ENCODE peak calls at places on chromosomes 1 and 21, in five cellular contexts. D is GM12878, T is H1, C is K562, B is HepG2. S is an unnamed sample.

GRCh38 chr21:37863842-37864241 is 52.4 kb downstream of the KCNJ6 start:
- DNase-seq in D (no peak), T (no peak), C (no peak), B (no peak), S (no peak)

GRCh38 chr1:117708323-117709288 is 102.8 kb downstream of the TENT5C start:
- DNase-seq in D (no peak), T (no peak), C (peak; percentile 39), B (no peak), S (peak; percentile 63)

GRCh38 chr21:46083271-46084040 is 14.5 kb upstream of the COL6A2 start:
- DNase-seq in D (no peak), T (no peak), C (peak; percentile 14), B (no peak), S (no peak)

GRCh38 chr1:10973552-10973951 is 38.9 kb upstream of the TARDBP start:
- DNase-seq in D (no peak), T (no peak), C (no peak), B (no peak), S (peak; percentile 64)

GRCh38 chr1:116814935-116815334 is 60.7 kb downstream of the CD2 start:
- DNase-seq in D (no peak), T (no peak), C (no peak), B (no peak), S (no peak)

GRCh38 chr1:56986397-56986796 is 20.6 kb upstream of the C8B start:
- DNase-seq in D (no peak), T (no peak), C (no peak), B (no peak), S (no peak)

GRCh38 chr1:151213560-151213959 is 15.2 kb downstream of the PIP5K1A start:
- DNase-seq in D (no peak), T (no peak), C (no peak), B (no peak), S (no peak)

GRCh38 chr1:98422821-98423220 is 238.7 kb upstream of the SNX7 start:
- DNase-seq in D (no peak), T (no peak), C (no peak), B (no peak), S (no peak)

GRCh38 chr1:111875640-111876039 is 113.8 kb downstream of the KCND3 start:
- DNase-seq in D (no peak), T (no peak), C (no peak), B (no peak), S (no peak)

GRCh38 chr1:173152585-173152984 is 54.5 kb downstream of the TNFSF4 start:
- DNase-seq in D (no peak), T (no peak), C (no peak), B (no peak), S (no peak)

GRCh38 chr1:1080122-1080753 is 6.1 kb upstream of the RNF223 start:
- DNase-seq in D (no peak), T (no peak), C (peak; percentile 90), B (peak; percentile 45), S (peak; percentile 76)

GRCh38 chr1:19872190-19872589 is 10.0 kb upstream of the OTUD3 start:
- DNase-seq in D (no peak), T (no peak), C (no peak), B (peak; percentile 29), S (no peak)
- TF ChIP-seq CREB1 in D (no peak), T (no peak), C (no peak), B (no peak), S (no peak)

GRCh38 chr21:35814858-35815619 is 245.3 kb downstream of the SETD4 start:
- DNase-seq in D (no peak), T (no peak), C (no peak), B (no peak), S (no peak)
- TF ChIP-seq USF2 in D (no peak), T (no peak), C (no peak), B (no peak), S (no peak)

GRCh38 chr1:232438476-232438875 is 191.5 kb downstream of the SIPA1L2 start:
- DNase-seq in D (no peak), T (no peak), C (no peak), B (no peak), S (no peak)

GRCh38 chr1:232437510-232437909 is 192.4 kb downstream of the SIPA1L2 start:
- DNase-seq in D (no peak), T (no peak), C (no peak), B (no peak), S (no peak)

GRCh38 chr1:232439011-232439410 is 190.9 kb downstream of the SIPA1L2 start:
- DNase-seq in D (no peak), T (no peak), C (no peak), B (no peak), S (no peak)

GRCh38 chr1:232432313-232432712 is 197.6 kb downstream of the SIPA1L2 start:
- DNase-seq in D (no peak), T (no peak), C (no peak), B (no peak), S (no peak)

DNA sequence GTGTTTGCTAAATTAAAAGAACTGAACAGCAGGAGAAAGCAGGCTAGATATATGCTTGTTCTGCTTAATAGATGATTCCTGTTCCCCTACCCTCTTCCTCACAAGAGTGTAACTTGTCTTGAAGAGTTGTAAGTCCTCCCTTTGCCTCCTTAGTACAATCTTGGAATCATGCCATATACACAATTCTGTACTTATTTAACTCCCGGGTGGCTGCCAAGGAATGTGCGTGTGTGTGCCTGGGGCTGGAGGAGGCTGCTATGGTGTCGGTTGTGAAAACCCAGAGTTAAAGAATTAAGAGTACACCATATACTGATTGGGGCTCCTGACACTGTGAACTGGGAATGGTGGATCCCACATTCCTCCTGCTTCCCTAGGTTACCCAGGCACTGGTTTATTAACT is 194.2 kb downstream of the SIPA1L2 start:
- DNase-seq in D (no peak), T (no peak), C (no peak), B (no peak), S (no peak)
- TF ChIP-seq CREB1 in D (no peak), T (no peak), C (no peak), B (no peak), S (no peak)

DNA sequence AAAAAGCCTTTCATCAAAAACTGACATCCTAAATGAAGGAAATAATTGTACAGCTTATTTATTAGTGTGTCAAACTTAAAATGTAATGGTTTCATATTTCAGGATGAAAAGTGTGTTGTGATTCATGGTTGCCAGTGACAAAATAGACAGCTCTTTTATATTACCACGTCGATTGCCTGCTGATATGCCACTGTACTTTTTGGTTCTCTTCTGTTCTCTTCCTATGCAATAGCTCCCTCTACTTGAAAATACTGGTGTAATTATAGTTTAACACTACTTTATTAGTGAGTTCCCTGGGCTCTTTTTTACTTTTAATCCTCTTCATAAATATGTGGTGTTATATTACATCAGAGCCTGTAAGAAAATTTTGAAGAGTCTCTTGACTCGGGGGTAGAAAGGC is 111.3 kb downstream of the PATJ start:
- DNase-seq in D (no peak), T (no peak), C (no peak), B (no peak), S (no peak)
- TF ChIP-seq USF2 in D (no peak), T (no peak), C (no peak), B (no peak), S (no peak)

GRCh38 chr1:205480349-205481278 is 23.9 kb upstream of the CDK18 start:
- DNase-seq in D (peak; percentile 73), T (no peak), C (no peak), B (no peak), S (no peak)
- TF ChIP-seq CREB1 in D (no peak), T (no peak), C (no peak), B (no peak), S (no peak)

DNA sequence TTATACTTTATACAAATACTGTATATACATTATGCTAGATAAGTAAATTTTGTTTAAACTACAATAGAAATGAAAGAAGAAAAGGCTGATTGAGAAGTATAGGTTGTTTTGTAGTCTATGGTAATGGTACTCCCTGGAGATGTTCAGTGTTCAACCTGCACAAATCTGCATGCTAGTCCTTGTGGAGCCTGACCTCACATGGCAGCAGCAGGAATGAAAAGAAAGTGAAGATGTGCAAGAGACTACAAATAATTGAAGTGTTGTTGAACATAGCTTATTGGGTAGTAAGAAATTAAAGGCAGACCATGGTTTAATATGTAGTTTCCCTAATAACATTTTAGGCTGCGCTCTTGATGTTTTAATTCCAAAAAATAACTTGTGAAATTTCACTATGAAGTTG is 201.2 kb downstream of the TGFB2 start:
- DNase-seq in D (no peak), T (no peak), C (no peak), B (no peak), S (no peak)
- TF ChIP-seq USF2 in D (no peak), T (no peak), C (no peak), B (no peak), S (no peak)

GRCh38 chr1:29783501-29784275 is 547.4 kb downstream of the PTPRU start:
- DNase-seq in D (no peak), T (no peak), C (no peak), B (no peak), S (no peak)
- TF ChIP-seq CREB1 in D (no peak), T (no peak), C (no peak), B (no peak), S (no peak)

S was measured in WTC11.